ENCODE peak calls at places on chromosome 12, in seven cellular contexts. K is sigmoid colon, B is body of pancreas, R is tibial nerve, L is uterus, U is prostate gland, V is A549. Y is an unnamed sample.

GRCh38 chr12:127360580-127360979 is 906.4 kb upstream of the TMEM132C start:
- DNase-seq in K (no peak), B (no peak), R (no peak), L (no peak), U (no peak), V (no peak), Y (no peak)

GRCh38 chr12:105204916-105205315 is 31.1 kb downstream of the APPL2 start:
- DNase-seq in K (no peak), B (no peak), R (no peak), L (no peak), U (no peak), V (no peak), Y (no peak)

GRCh38 chr12:57720606-57721595 is 17.6 kb downstream of the AGAP2 start:
- DNase-seq in K (no peak), B (no peak), R (no peak), L (no peak), U (no peak), V (no peak), Y (no peak)

GRCh38 chr12:66074561-66074960 is 56.0 kb downstream of the LLPH start:
- DNase-seq in K (no peak), B (no peak), R (no peak), L (no peak), U (no peak), V (no peak), Y (no peak)

GRCh38 chr12:8037947-8038346 is 5.4 kb downstream of the FOXJ2 start:
- DNase-seq in K (no peak), B (peak), R (no peak), L (no peak), U (no peak), V (no peak), Y (no peak)

GRCh38 chr12:68175566-68176033 is 16.1 kb upstream of the IFNG start:
- DNase-seq in K (no peak), B (no peak), R (no peak), L (no peak), U (no peak), V (no peak), Y (no peak)

GRCh38 chr12:37547611-37548010 is 769.0 kb upstream of the ALG10B start:
- DNase-seq in K (no peak), B (no peak), R (no peak), L (no peak), U (no peak), V (no peak), Y (no peak)

GRCh38 chr12:28824193-28824846 is 324.8 kb upstream of the FAR2 start:
- DNase-seq in K (no peak), B (no peak), R (no peak), L (no peak), U (no peak), V (no peak), Y (no peak)

GRCh38 chr12:74732801-74733200 is 195.2 kb downstream of the ATXN7L3B start:
- DNase-seq in K (no peak), B (no peak), R (no peak), L (no peak), U (no peak), V (no peak), Y (no peak)

GRCh38 chr12:108571604-108572165 is 9.3 kb downstream of the ISCU start:
- DNase-seq in K (no peak), B (no peak), R (no peak), L (no peak), U (no peak), V (no peak), Y (no peak)
- TF ChIP-seq POLR2A in K (no peak), B (no peak), R (no peak), L (no peak), U (no peak), V (no peak), Y (no peak)

GRCh38 chr12:123083661-123084571 is 67.0 kb downstream of the PITPNM2 start:
- DNase-seq in K (no peak), B (no peak), R (no peak), L (no peak), U (no peak), V (no peak), Y (no peak)

GRCh38 chr12:123089125-123089524 is 61.8 kb downstream of the PITPNM2 start:
- DNase-seq in K (no peak), B (no peak), R (no peak), L (no peak), U (no peak), V (no peak), Y (no peak)

GRCh38 chr12:123089631-123090353 is 61.1 kb downstream of the PITPNM2 start:
- DNase-seq in K (no peak), B (no peak), R (no peak), L (no peak), U (no peak), V (peak), Y (no peak)

GRCh38 chr12:123085046-123085445 is 65.8 kb downstream of the PITPNM2 start:
- DNase-seq in K (no peak), B (no peak), R (no peak), L (no peak), U (no peak), V (no peak), Y (no peak)

GRCh38 chr12:123085730-123086487 is 65.0 kb downstream of the PITPNM2 start:
- DNase-seq in K (no peak), B (peak), R (no peak), L (peak), U (no peak), V (peak), Y (no peak)
- TF ChIP-seq CTCF in K (no peak), B (no peak), R (no peak), L (no peak), U (no peak), V (no peak), Y (no peak)

DNA sequence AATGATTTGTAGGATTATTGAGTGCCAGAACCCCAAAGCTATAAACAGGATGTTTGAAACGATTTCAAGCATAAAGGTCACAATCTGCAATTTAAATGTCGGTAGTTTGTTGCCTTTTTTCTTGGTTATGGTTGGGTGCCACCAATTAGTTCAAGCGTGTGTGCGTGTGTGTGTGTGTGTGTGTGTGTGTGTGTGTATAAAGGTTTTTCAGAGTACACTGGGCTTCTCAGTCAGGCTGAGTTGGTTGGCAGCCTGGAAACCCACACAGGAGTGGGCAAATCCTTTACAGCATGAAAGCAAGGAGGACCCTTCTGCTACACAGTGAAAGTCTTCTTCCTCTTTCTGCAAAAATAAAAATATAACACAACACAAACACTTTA is 13.4 kb upstream of the WSCD2 start:
- DNase-seq in K (no peak), B (no peak), R (no peak), L (no peak), U (no peak), V (no peak), Y (no peak)
- H3K27ac ChIP-seq in K (no peak), B (no peak), R (no peak), L (peak), U (no peak), V (no peak), Y (no peak)

GRCh38 chr12:40168868-40169267 is 55.9 kb upstream of the LRRK2 start:
- DNase-seq in K (no peak), B (no peak), R (no peak), L (no peak), U (no peak), V (no peak), Y (no peak)

GRCh38 chr12:40168001-40168400 is 56.8 kb upstream of the LRRK2 start:
- DNase-seq in K (no peak), B (no peak), R (no peak), L (no peak), U (no peak), V (no peak), Y (no peak)

GRCh38 chr12:40172879-40173278 is 51.9 kb upstream of the LRRK2 start:
- DNase-seq in K (no peak), B (no peak), R (no peak), L (no peak), U (no peak), V (no peak), Y (no peak)

GRCh38 chr12:40170593-40170992 is 54.2 kb upstream of the LRRK2 start:
- DNase-seq in K (no peak), B (no peak), R (no peak), L (no peak), U (no peak), V (no peak), Y (no peak)

GRCh38 chr12:40171501-40171900 is 53.3 kb upstream of the LRRK2 start:
- DNase-seq in K (no peak), B (no peak), R (no peak), L (no peak), U (no peak), V (no peak), Y (no peak)
- TF ChIP-seq POLR2A in K (no peak), B (no peak), R (no peak), L (no peak), U (no peak), V (no peak), Y (no peak)

GRCh38 chr12:42103155-42103554 is 41.5 kb downstream of the GXYLT1 start:
- DNase-seq in K (no peak), B (no peak), R (no peak), L (no peak), U (no peak), V (no peak), Y (no peak)

GRCh38 chr12:42104784-42105183 is 39.9 kb downstream of the GXYLT1 start:
- DNase-seq in K (no peak), B (no peak), R (no peak), L (no peak), U (no peak), V (no peak), Y (no peak)

GRCh38 chr12:42102720-42103119 is 42.0 kb downstream of the GXYLT1 start:
- DNase-seq in K (no peak), B (no peak), R (no peak), L (no peak), U (no peak), V (no peak), Y (no peak)

GRCh38 chr12:42099433-42099832 is 45.2 kb downstream of the GXYLT1 start:
- DNase-seq in K (no peak), B (no peak), R (no peak), L (no peak), U (no peak), V (no peak), Y (no peak)

DNA sequence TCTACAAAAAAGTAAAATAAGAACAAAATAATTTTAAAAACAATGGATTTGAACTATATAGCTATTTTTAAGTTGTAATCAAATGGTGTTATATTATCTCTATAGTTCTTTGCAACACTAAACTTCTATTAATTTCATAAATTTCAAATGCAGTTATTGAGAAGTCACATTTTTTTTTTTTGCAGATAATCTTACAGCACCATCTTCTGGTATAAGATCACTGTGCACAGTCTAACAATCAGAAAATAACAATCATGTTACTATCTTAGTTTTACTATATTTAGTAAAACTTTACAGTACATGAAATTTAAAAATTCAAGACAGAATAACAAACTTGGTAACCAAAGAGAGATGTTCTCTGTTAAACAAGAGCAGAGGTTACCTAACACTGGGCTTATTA is 40.6 kb downstream of the GXYLT1 start:
- DNase-seq in K (no peak), B (no peak), R (no peak), L (no peak), U (no peak), V (no peak), Y (no peak)
- TF ChIP-seq CTCF in K (no peak), B (peak), R (no peak), L (no peak), U (no peak), V (peak), Y (no peak)

DNA sequence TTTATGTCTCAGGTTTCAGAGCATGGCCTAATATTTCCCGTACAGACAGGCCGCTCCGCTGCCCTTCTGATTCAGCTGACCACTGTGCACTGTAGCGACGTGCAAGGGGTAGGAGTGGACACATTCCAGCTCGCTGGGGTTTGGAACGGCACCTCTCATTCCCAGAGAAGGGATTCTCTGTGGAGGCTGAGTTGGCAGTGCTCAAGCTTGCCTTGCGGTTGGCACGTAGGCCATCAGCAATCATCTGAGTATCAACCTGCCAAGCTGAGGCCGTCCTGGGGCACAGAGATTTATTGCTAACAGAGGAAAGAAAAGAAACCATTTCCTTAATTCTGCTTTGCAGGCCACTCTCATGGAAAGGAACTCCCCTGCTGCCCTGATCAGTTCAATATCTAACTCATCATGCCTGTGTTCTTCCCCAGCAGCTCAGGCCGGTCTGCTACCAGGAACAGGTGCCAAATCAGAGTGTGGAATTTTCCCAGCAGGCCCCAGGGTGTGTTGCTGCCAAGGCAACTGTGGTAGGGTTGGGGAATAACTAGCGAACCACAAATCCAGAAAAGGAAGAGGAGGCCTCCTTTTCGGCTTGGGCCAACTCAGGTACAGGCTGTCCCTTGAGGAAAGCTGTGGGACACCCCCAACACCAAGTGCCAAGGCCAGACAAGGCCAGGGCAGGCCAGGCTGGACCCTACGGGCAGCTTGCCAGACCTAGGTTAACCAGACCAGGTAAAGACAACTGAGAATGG is 92.5 kb downstream of the SSPN start:
- DNase-seq in K (no peak), B (peak), R (no peak), L (no peak), U (peak), V (no peak), Y (no peak)
- H3K27ac ChIP-seq in K (no peak), B (peak), R (no peak), L (peak), U (peak), V (no peak), Y (no peak)

DNA sequence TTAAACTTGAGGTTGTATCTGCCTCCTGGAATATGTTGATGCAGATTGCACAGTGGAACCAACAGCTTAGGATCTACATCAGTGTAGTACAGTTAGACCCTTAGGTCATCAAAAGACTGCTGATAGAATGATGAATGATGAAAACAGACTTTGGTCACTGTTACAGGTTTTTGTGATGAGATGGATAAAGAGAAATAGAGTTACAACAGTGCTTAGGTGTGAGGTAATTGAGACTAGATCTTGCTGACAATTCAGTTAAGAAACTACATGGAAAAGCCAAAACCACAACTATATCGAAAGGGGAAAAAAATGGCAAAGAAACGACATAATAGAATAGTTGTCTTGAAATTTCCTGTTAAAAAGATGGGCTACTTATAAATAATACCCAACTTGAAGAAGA is 145.7 kb upstream of the LMNTD1 start:
- DNase-seq in K (no peak), B (no peak), R (no peak), L (no peak), U (no peak), V (no peak), Y (no peak)
- TF ChIP-seq POLR2A in K (no peak), B (no peak), R (no peak), L (no peak), U (no peak), V (no peak), Y (no peak)

DNA sequence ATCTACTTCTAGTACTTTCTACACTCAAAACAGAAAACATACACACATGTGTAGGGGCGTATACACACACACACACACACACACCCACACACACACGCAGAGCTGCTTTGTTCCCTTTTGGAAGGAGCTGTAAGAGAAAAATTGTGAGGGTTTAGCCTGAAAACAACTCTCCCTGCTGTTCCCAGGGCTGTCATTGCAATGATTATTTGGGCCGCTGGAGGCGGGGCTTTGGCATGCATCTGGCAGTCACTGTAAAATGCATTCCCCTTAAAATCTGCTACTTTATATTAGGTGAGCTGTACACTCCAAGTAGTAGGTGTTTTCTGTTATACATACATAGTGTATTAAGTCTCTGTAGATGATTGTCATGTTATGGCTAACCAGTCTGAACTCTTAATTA is 29.1 kb upstream of the SLC38A2 start:
- DNase-seq in K (no peak), B (peak), R (peak), L (peak), U (no peak), V (no peak), Y (peak)
- TF ChIP-seq CTCF in K (peak), B (peak), R (no peak), L (peak), U (peak), V (no peak), Y (peak)

GRCh38 chr12:121127501-121127900 is 5.2 kb upstream of the P2RX7 start:
- DNase-seq in K (no peak), B (no peak), R (no peak), L (no peak), U (no peak), V (no peak), Y (no peak)
- H3K27ac ChIP-seq in K (no peak), B (no peak), R (no peak), L (no peak), U (no peak), V (no peak), Y (no peak)